ENCODE peak calls at places on chromosome 10, in seven cellular contexts. One of them, this sample, is unnamed.

GRCh38 chr10:103551619-103552602 is 58.4 kb downstream of the NEURL1 start:
- DNase-seq in heart left ventricle: no peak
- DNase-seq in activated CD4-positive, alpha-beta T cell treated with anti-CD3 and anti-CD28 coated beads, Interleukin-2, amount 50 U/mL, for 1 hour: no peak
- DNase-seq in HCT116: no peak
- DNase-seq in NCI-H1092 treated with DMSO at 0.1 percent for 48 hours: no peak
- DNase-seq in activated naive CD4-positive, alpha-beta T cell: no peak
- DNase-seq in NB4: peak
- DNase-seq in this sample: peak

GRCh38 chr10:49592726-49593563 is 17.2 kb upstream of the SLC18A3 start:
- DNase-seq in NB4: peak
- DNase-seq in HCT116: peak
- DNase-seq in heart left ventricle: no peak
- DNase-seq in NCI-H1092 treated with DMSO at 0.1 percent for 48 hours: peak
- DNase-seq in activated CD4-positive, alpha-beta T cell treated with anti-CD3 and anti-CD28 coated beads, Interleukin-2, amount 50 U/mL, for 1 hour: peak
- DNase-seq in activated naive CD4-positive, alpha-beta T cell: no peak
- DNase-seq in this sample: peak

GRCh38 chr10:42866115-42866995 is 83.8 kb downstream of the BMS1 start:
- DNase-seq in NB4: peak
- DNase-seq in activated naive CD4-positive, alpha-beta T cell: peak
- DNase-seq in NCI-H1092 treated with DMSO at 0.1 percent for 48 hours: peak
- DNase-seq in activated CD4-positive, alpha-beta T cell treated with anti-CD3 and anti-CD28 coated beads, Interleukin-2, amount 50 U/mL, for 1 hour: peak
- DNase-seq in heart left ventricle: peak
- DNase-seq in HCT116: peak
- DNase-seq in this sample: peak

GRCh38 chr10:60524541-60524940 is 134.9 kb upstream of the ANK3 start:
- DNase-seq in NB4: peak
- DNase-seq in heart left ventricle: no peak
- DNase-seq in HCT116: no peak
- DNase-seq in NCI-H1092 treated with DMSO at 0.1 percent for 48 hours: no peak
- DNase-seq in activated CD4-positive, alpha-beta T cell treated with anti-CD3 and anti-CD28 coated beads, Interleukin-2, amount 50 U/mL, for 1 hour: no peak
- DNase-seq in activated naive CD4-positive, alpha-beta T cell: no peak
- DNase-seq in this sample: no peak

GRCh38 chr10:123551259-123551658 is 114.9 kb upstream of the GPR26 start:
- DNase-seq in NB4: no peak
- DNase-seq in HCT116: no peak
- DNase-seq in heart left ventricle: no peak
- DNase-seq in activated CD4-positive, alpha-beta T cell treated with anti-CD3 and anti-CD28 coated beads, Interleukin-2, amount 50 U/mL, for 1 hour: no peak
- DNase-seq in NCI-H1092 treated with DMSO at 0.1 percent for 48 hours: no peak
- DNase-seq in activated naive CD4-positive, alpha-beta T cell: no peak
- DNase-seq in this sample: no peak

GRCh38 chr10:104032144-104032775 is 53.4 kb downstream of the COL17A1 start:
- DNase-seq in HCT116: no peak
- DNase-seq in NCI-H1092 treated with DMSO at 0.1 percent for 48 hours: no peak
- DNase-seq in NB4: no peak
- DNase-seq in heart left ventricle: no peak
- DNase-seq in activated CD4-positive, alpha-beta T cell treated with anti-CD3 and anti-CD28 coated beads, Interleukin-2, amount 50 U/mL, for 1 hour: no peak
- DNase-seq in activated naive CD4-positive, alpha-beta T cell: no peak
- DNase-seq in this sample: no peak

GRCh38 chr10:86401588-86402282 is 35.1 kb upstream of the GRID1 start:
- DNase-seq in NCI-H1092 treated with DMSO at 0.1 percent for 48 hours: no peak
- DNase-seq in activated CD4-positive, alpha-beta T cell treated with anti-CD3 and anti-CD28 coated beads, Interleukin-2, amount 50 U/mL, for 1 hour: peak
- DNase-seq in HCT116: no peak
- DNase-seq in heart left ventricle: no peak
- DNase-seq in activated naive CD4-positive, alpha-beta T cell: no peak
- DNase-seq in NB4: peak
- DNase-seq in this sample: no peak

GRCh38 chr10:77360121-77360520 is 277.5 kb downstream of the KCNMA1 start:
- DNase-seq in HCT116: no peak
- DNase-seq in heart left ventricle: no peak
- DNase-seq in activated naive CD4-positive, alpha-beta T cell: no peak
- DNase-seq in activated CD4-positive, alpha-beta T cell treated with anti-CD3 and anti-CD28 coated beads, Interleukin-2, amount 50 U/mL, for 1 hour: no peak
- DNase-seq in NB4: no peak
- DNase-seq in NCI-H1092 treated with DMSO at 0.1 percent for 48 hours: no peak
- DNase-seq in this sample: no peak

GRCh38 chr10:121459279-121459764 is 138.9 kb downstream of the FGFR2 start:
- DNase-seq in HCT116: no peak
- DNase-seq in activated CD4-positive, alpha-beta T cell treated with anti-CD3 and anti-CD28 coated beads, Interleukin-2, amount 50 U/mL, for 1 hour: no peak
- DNase-seq in activated naive CD4-positive, alpha-beta T cell: no peak
- DNase-seq in NB4: no peak
- DNase-seq in NCI-H1092 treated with DMSO at 0.1 percent for 48 hours: no peak
- DNase-seq in heart left ventricle: no peak
- DNase-seq in this sample: no peak

GRCh38 chr10:72340510-72340895 is 14.2 kb downstream of the DNAJB12 start:
- DNase-seq in HCT116: no peak
- DNase-seq in NB4: peak
- DNase-seq in activated naive CD4-positive, alpha-beta T cell: peak
- DNase-seq in heart left ventricle: no peak
- DNase-seq in activated CD4-positive, alpha-beta T cell treated with anti-CD3 and anti-CD28 coated beads, Interleukin-2, amount 50 U/mL, for 1 hour: peak
- DNase-seq in NCI-H1092 treated with DMSO at 0.1 percent for 48 hours: no peak
- DNase-seq in this sample: peak

GRCh38 chr10:106173838-106174237 is 990.7 kb downstream of the SORCS1 start:
- DNase-seq in activated naive CD4-positive, alpha-beta T cell: no peak
- DNase-seq in activated CD4-positive, alpha-beta T cell treated with anti-CD3 and anti-CD28 coated beads, Interleukin-2, amount 50 U/mL, for 1 hour: no peak
- DNase-seq in NCI-H1092 treated with DMSO at 0.1 percent for 48 hours: no peak
- DNase-seq in HCT116: no peak
- DNase-seq in NB4: no peak
- DNase-seq in heart left ventricle: no peak
- DNase-seq in this sample: no peak

GRCh38 chr10:16182688-16183087 is 254.1 kb upstream of the PTER start:
- DNase-seq in activated naive CD4-positive, alpha-beta T cell: no peak
- DNase-seq in HCT116: no peak
- DNase-seq in NB4: no peak
- DNase-seq in activated CD4-positive, alpha-beta T cell treated with anti-CD3 and anti-CD28 coated beads, Interleukin-2, amount 50 U/mL, for 1 hour: no peak
- DNase-seq in heart left ventricle: no peak
- DNase-seq in NCI-H1092 treated with DMSO at 0.1 percent for 48 hours: peak
- DNase-seq in this sample: no peak

GRCh38 chr10:26090762-26091161 is 125.8 kb upstream of the GAD2 start:
- DNase-seq in HCT116: no peak
- DNase-seq in NCI-H1092 treated with DMSO at 0.1 percent for 48 hours: no peak
- DNase-seq in activated naive CD4-positive, alpha-beta T cell: no peak
- DNase-seq in heart left ventricle: no peak
- DNase-seq in NB4: no peak
- DNase-seq in activated CD4-positive, alpha-beta T cell treated with anti-CD3 and anti-CD28 coated beads, Interleukin-2, amount 50 U/mL, for 1 hour: no peak
- DNase-seq in this sample: no peak

This sample was measured in KBM-7.